ENCODE peak calls at places on chromosomes 3 and 15, in five cellular contexts. One of them, this sample, is unnamed.

GRCh38 chr3:70358978-70359580 is 46.6 kb upstream of the MDFIC2 start:
- DNase-seq in mammary epithelial cell: peak
- DNase-seq in HL-60: no peak
- DNase-seq in CD4-positive, alpha-beta T cell: no peak
- DNase-seq in RWPE2: no peak
- DNase-seq in this sample: no peak

GRCh38 chr3:40800343-40800742 is 275.6 kb downstream of the ZNF621 start:
- DNase-seq in mammary epithelial cell: peak
- DNase-seq in HL-60: peak
- DNase-seq in CD4-positive, alpha-beta T cell: no peak
- DNase-seq in RWPE2: peak
- DNase-seq in this sample: no peak

GRCh38 chr15:76987896-76988860 is 6.7 kb upstream of the PSTPIP1 start:
- DNase-seq in mammary epithelial cell: no peak
- DNase-seq in HL-60: peak
- DNase-seq in CD4-positive, alpha-beta T cell: no peak
- DNase-seq in RWPE2: peak
- DNase-seq in this sample: no peak

GRCh38 chr3:139448104-139448503 is 28.2 kb downstream of the RBP2 start:
- DNase-seq in mammary epithelial cell: peak
- DNase-seq in HL-60: no peak
- DNase-seq in CD4-positive, alpha-beta T cell: no peak
- DNase-seq in RWPE2: no peak
- DNase-seq in this sample: no peak

GRCh38 chr3:184284696-184285095 is 8.9 kb downstream of the ECE2 start:
- DNase-seq in mammary epithelial cell: peak
- DNase-seq in HL-60: peak
- DNase-seq in CD4-positive, alpha-beta T cell: no peak
- DNase-seq in RWPE2: no peak
- DNase-seq in this sample: no peak

GRCh38 chr3:127320529-127321121 is 32.8 kb upstream of the PRR20G start:
- DNase-seq in mammary epithelial cell: peak
- DNase-seq in HL-60: no peak
- DNase-seq in CD4-positive, alpha-beta T cell: no peak
- DNase-seq in RWPE2: no peak
- DNase-seq in this sample: no peak

GRCh38 chr3:59424268-59425010 is 374.6 kb upstream of the CFAP20DC start:
- DNase-seq in mammary epithelial cell: peak
- DNase-seq in HL-60: no peak
- DNase-seq in CD4-positive, alpha-beta T cell: no peak
- DNase-seq in RWPE2: no peak
- DNase-seq in this sample: no peak

GRCh38 chr3:181493423-181493822 is 218.3 kb upstream of the SOX2 start:
- DNase-seq in mammary epithelial cell: peak
- DNase-seq in HL-60: no peak
- DNase-seq in CD4-positive, alpha-beta T cell: no peak
- DNase-seq in RWPE2: no peak
- DNase-seq in this sample: no peak

GRCh38 chr3:191531434-191531833 is 70.5 kb downstream of the PYDC2 start:
- DNase-seq in mammary epithelial cell: no peak
- DNase-seq in HL-60: no peak
- DNase-seq in CD4-positive, alpha-beta T cell: no peak
- DNase-seq in RWPE2: no peak
- DNase-seq in this sample: no peak

GRCh38 chr3:98784666-98785600 is 21.8 kb downstream of the ST3GAL6 start:
- DNase-seq in mammary epithelial cell: peak
- DNase-seq in HL-60: peak
- DNase-seq in CD4-positive, alpha-beta T cell: no peak
- DNase-seq in RWPE2: no peak
- DNase-seq in this sample: no peak

GRCh38 chr3:133038731-133039398 is 674 bp downstream of the TMEM108 start:
- DNase-seq in mammary epithelial cell: no peak
- DNase-seq in HL-60: no peak
- DNase-seq in CD4-positive, alpha-beta T cell: no peak
- DNase-seq in RWPE2: no peak
- DNase-seq in this sample: no peak

GRCh38 chr3:47016934-47017435 is 37.5 kb downstream of the NBEAL2 start:
- DNase-seq in mammary epithelial cell: peak
- DNase-seq in HL-60: peak
- DNase-seq in CD4-positive, alpha-beta T cell: peak
- DNase-seq in RWPE2: no peak
- DNase-seq in this sample: no peak

GRCh38 chr3:126945171-126945721 is 37.7 kb upstream of the PLXNA1 start:
- DNase-seq in mammary epithelial cell: no peak
- DNase-seq in HL-60: no peak
- DNase-seq in CD4-positive, alpha-beta T cell: no peak
- DNase-seq in RWPE2: no peak
- DNase-seq in this sample: no peak

GRCh38 chr3:196971094-196971698 is 2.6 kb upstream of the PIGZ start:
- DNase-seq in mammary epithelial cell: peak
- DNase-seq in HL-60: no peak
- DNase-seq in CD4-positive, alpha-beta T cell: no peak
- DNase-seq in RWPE2: no peak
- DNase-seq in this sample: peak

GRCh38 chr3:128573707-128574162 is 76.9 kb downstream of the RPN1 start:
- DNase-seq in mammary epithelial cell: no peak
- DNase-seq in HL-60: no peak
- DNase-seq in CD4-positive, alpha-beta T cell: no peak
- DNase-seq in RWPE2: no peak
- DNase-seq in this sample: no peak

GRCh38 chr3:353191-353739 is 156.7 kb downstream of the CHL1 start:
- DNase-seq in mammary epithelial cell: no peak
- DNase-seq in HL-60: no peak
- DNase-seq in CD4-positive, alpha-beta T cell: no peak
- DNase-seq in RWPE2: no peak
- DNase-seq in this sample: no peak

GRCh38 chr3:101643861-101644613 is 32.9 kb downstream of the ZBTB11 start:
- DNase-seq in mammary epithelial cell: peak
- DNase-seq in HL-60: no peak
- DNase-seq in CD4-positive, alpha-beta T cell: no peak
- DNase-seq in RWPE2: no peak
- DNase-seq in this sample: no peak

GRCh38 chr3:188266581-188267274 is 112.8 kb downstream of the LPP start:
- DNase-seq in mammary epithelial cell: no peak
- DNase-seq in HL-60: no peak
- DNase-seq in CD4-positive, alpha-beta T cell: no peak
- DNase-seq in RWPE2: no peak
- DNase-seq in this sample: no peak

GRCh38 chr15:92527197-92527596 is 128.4 kb downstream of the FAM174B start:
- DNase-seq in mammary epithelial cell: no peak
- DNase-seq in HL-60: no peak
- DNase-seq in CD4-positive, alpha-beta T cell: no peak
- DNase-seq in RWPE2: no peak
- DNase-seq in this sample: no peak

GRCh38 chr3:55579499-55579898 is 92.4 kb upstream of the WNT5A start:
- DNase-seq in mammary epithelial cell: no peak
- DNase-seq in HL-60: no peak
- DNase-seq in CD4-positive, alpha-beta T cell: no peak
- DNase-seq in RWPE2: no peak
- DNase-seq in this sample: peak

GRCh38 chr15:58440922-58441321 is 9.1 kb downstream of the LIPC start:
- DNase-seq in mammary epithelial cell: peak
- DNase-seq in HL-60: no peak
- DNase-seq in CD4-positive, alpha-beta T cell: no peak
- DNase-seq in RWPE2: no peak
- DNase-seq in this sample: no peak

GRCh38 chr15:63939531-63940130 is 105.9 kb upstream of the HERC1 start:
- DNase-seq in mammary epithelial cell: no peak
- DNase-seq in HL-60: no peak
- DNase-seq in CD4-positive, alpha-beta T cell: no peak
- DNase-seq in RWPE2: no peak
- DNase-seq in this sample: no peak

GRCh38 chr3:131702156-131702555 is 199.4 kb upstream of the MRPL3 start:
- DNase-seq in mammary epithelial cell: no peak
- DNase-seq in HL-60: no peak
- DNase-seq in CD4-positive, alpha-beta T cell: no peak
- DNase-seq in RWPE2: no peak
- DNase-seq in this sample: no peak

GRCh38 chr3:128478576-128479506 is 12.2 kb upstream of the DNAJB8 start:
- DNase-seq in mammary epithelial cell: no peak
- DNase-seq in HL-60: no peak
- DNase-seq in CD4-positive, alpha-beta T cell: no peak
- DNase-seq in RWPE2: no peak
- DNase-seq in this sample: no peak

GRCh38 chr15:46786886-46787285 is 930.4 kb upstream of the SEMA6D start:
- DNase-seq in mammary epithelial cell: no peak
- DNase-seq in HL-60: no peak
- DNase-seq in CD4-positive, alpha-beta T cell: no peak
- DNase-seq in RWPE2: no peak
- DNase-seq in this sample: no peak

GRCh38 chr3:79729096-79729495 is 38.7 kb downstream of the ROBO1 start:
- DNase-seq in mammary epithelial cell: no peak
- DNase-seq in HL-60: no peak
- DNase-seq in CD4-positive, alpha-beta T cell: no peak
- DNase-seq in RWPE2: no peak
- DNase-seq in this sample: no peak

GRCh38 chr3:17322106-17322793 is 420.2 kb downstream of the TBC1D5 start:
- DNase-seq in mammary epithelial cell: no peak
- DNase-seq in HL-60: no peak
- DNase-seq in CD4-positive, alpha-beta T cell: no peak
- DNase-seq in RWPE2: no peak
- DNase-seq in this sample: no peak

GRCh38 chr15:63420333-63420741 is 38.7 kb upstream of the CA12 start:
- DNase-seq in mammary epithelial cell: peak
- DNase-seq in HL-60: no peak
- DNase-seq in CD4-positive, alpha-beta T cell: no peak
- DNase-seq in RWPE2: no peak
- DNase-seq in this sample: no peak

GRCh38 chr15:79524531-79524930 is 92.4 kb downstream of the MINAR1 start:
- DNase-seq in mammary epithelial cell: no peak
- DNase-seq in HL-60: no peak
- DNase-seq in CD4-positive, alpha-beta T cell: no peak
- DNase-seq in RWPE2: no peak
- DNase-seq in this sample: peak

GRCh38 chr3:160027541-160028195 is 39.0 kb downstream of the IL12A start:
- DNase-seq in mammary epithelial cell: peak
- DNase-seq in HL-60: no peak
- DNase-seq in CD4-positive, alpha-beta T cell: no peak
- DNase-seq in RWPE2: no peak
- DNase-seq in this sample: no peak

GRCh38 chr3:128016502-128016901 is 35.7 kb upstream of the SEC61A1 start:
- DNase-seq in mammary epithelial cell: no peak
- DNase-seq in HL-60: no peak
- DNase-seq in CD4-positive, alpha-beta T cell: no peak
- DNase-seq in RWPE2: no peak
- DNase-seq in this sample: no peak

GRCh38 chr3:174193559-174193958 is 665.6 kb upstream of the NAALADL2 start:
- DNase-seq in mammary epithelial cell: no peak
- DNase-seq in HL-60: no peak
- DNase-seq in CD4-positive, alpha-beta T cell: no peak
- DNase-seq in RWPE2: no peak
- DNase-seq in this sample: no peak

GRCh38 chr3:15952543-15953175 is 154.9 kb upstream of the ANKRD28 start:
- DNase-seq in mammary epithelial cell: no peak
- DNase-seq in HL-60: no peak
- DNase-seq in CD4-positive, alpha-beta T cell: no peak
- DNase-seq in RWPE2: no peak
- DNase-seq in this sample: no peak

GRCh38 chr3:62233065-62233464 is 140.3 kb downstream of the FEZF2 start:
- DNase-seq in mammary epithelial cell: no peak
- DNase-seq in HL-60: no peak
- DNase-seq in CD4-positive, alpha-beta T cell: no peak
- DNase-seq in RWPE2: no peak
- DNase-seq in this sample: no peak

GRCh38 chr3:62229201-62229600 is 144.1 kb downstream of the FEZF2 start:
- DNase-seq in mammary epithelial cell: no peak
- DNase-seq in HL-60: no peak
- DNase-seq in CD4-positive, alpha-beta T cell: no peak
- DNase-seq in RWPE2: no peak
- DNase-seq in this sample: no peak

GRCh38 chr3:62226601-62227339 is 146.6 kb downstream of the FEZF2 start:
- DNase-seq in mammary epithelial cell: no peak
- DNase-seq in HL-60: no peak
- DNase-seq in CD4-positive, alpha-beta T cell: no peak
- DNase-seq in RWPE2: no peak
- DNase-seq in this sample: no peak

GRCh38 chr3:62228467-62228866 is 144.9 kb downstream of the FEZF2 start:
- DNase-seq in mammary epithelial cell: no peak
- DNase-seq in HL-60: no peak
- DNase-seq in CD4-positive, alpha-beta T cell: no peak
- DNase-seq in RWPE2: no peak
- DNase-seq in this sample: no peak

GRCh38 chr3:62229908-62230307 is 143.4 kb downstream of the FEZF2 start:
- DNase-seq in mammary epithelial cell: peak
- DNase-seq in HL-60: no peak
- DNase-seq in CD4-positive, alpha-beta T cell: no peak
- DNase-seq in RWPE2: no peak
- DNase-seq in this sample: no peak
- TF ChIP-seq CTCF in mammary epithelial cell: peak
- TF ChIP-seq CTCF in HL-60: peak
- TF ChIP-seq CTCF in CD4-positive, alpha-beta T cell: no peak
- TF ChIP-seq CTCF in RWPE2: peak
- TF ChIP-seq CTCF in this sample: no peak

GRCh38 chr3:12316253-12316652 is 27.4 kb downstream of the PPARG start:
- DNase-seq in mammary epithelial cell: no peak
- DNase-seq in HL-60: no peak
- DNase-seq in CD4-positive, alpha-beta T cell: no peak
- DNase-seq in RWPE2: no peak
- DNase-seq in this sample: no peak
- H3K27ac ChIP-seq in mammary epithelial cell: no peak
- H3K27ac ChIP-seq in HL-60: no peak
- H3K27ac ChIP-seq in CD4-positive, alpha-beta T cell: no peak
- H3K27ac ChIP-seq in RWPE2: no peak
- H3K27ac ChIP-seq in this sample: no peak

DNA sequence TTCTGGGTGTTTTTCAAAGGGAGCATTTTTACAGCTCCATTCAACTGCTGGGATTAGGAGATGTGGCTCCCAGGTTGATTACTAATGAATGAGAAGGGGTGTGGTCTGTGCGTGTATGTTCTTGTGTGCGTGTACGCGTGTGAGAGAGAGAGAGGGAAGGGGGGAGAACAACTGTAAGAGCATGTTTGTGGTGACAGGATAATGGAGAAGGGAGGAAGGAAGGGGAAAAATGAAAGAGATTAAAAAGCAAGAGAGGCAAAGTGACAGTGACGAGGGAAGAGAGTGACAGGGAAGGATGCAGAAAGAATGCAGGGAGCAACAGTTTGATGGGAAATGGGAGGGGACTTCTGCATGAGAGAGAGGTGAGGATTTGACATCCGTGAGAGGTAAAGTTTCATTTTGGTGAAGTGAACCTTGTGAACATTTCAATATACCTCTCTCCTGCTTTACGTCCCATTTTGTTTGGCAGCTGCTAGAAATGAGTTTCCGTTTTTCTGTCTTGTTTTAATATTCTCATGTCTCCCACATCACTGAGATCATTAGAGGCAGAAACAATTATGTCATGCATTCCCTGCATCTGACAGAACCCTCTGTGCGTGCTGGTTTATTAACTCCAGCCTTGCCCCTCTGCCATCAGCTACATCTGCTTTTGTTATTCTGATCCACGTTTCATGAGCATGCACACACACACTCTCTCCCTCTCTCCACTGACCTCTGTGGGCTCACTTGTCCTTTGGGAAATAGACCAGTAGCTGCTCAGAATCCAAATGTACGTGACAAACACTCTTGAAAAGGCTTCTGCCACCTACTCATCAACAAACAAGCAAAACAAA is 161.6 kb downstream of the GAP43 start:
- DNase-seq in mammary epithelial cell: peak
- DNase-seq in HL-60: no peak
- DNase-seq in CD4-positive, alpha-beta T cell: no peak
- DNase-seq in RWPE2: no peak
- DNase-seq in this sample: no peak
- TF ChIP-seq CTCF in mammary epithelial cell: no peak
- TF ChIP-seq CTCF in HL-60: no peak
- TF ChIP-seq CTCF in CD4-positive, alpha-beta T cell: peak
- TF ChIP-seq CTCF in RWPE2: peak
- TF ChIP-seq CTCF in this sample: no peak

GRCh38 chr15:84714372-84714771 is 1.6 kb downstream of the SEC11A start:
- DNase-seq in mammary epithelial cell: no peak
- DNase-seq in HL-60: no peak
- DNase-seq in CD4-positive, alpha-beta T cell: no peak
- DNase-seq in RWPE2: no peak
- DNase-seq in this sample: no peak
- H3K27ac ChIP-seq in mammary epithelial cell: peak
- H3K27ac ChIP-seq in HL-60: peak
- H3K27ac ChIP-seq in CD4-positive, alpha-beta T cell: no peak
- H3K27ac ChIP-seq in RWPE2: no peak
- H3K27ac ChIP-seq in this sample: no peak

This sample was measured in vagina.